ENCODE peak calls at places on chromosomes 11 and 22, in seven cellular contexts. C is HepG2, W is testis, G is prostate gland, E is mucosa of descending colon, U is tibial artery, V is psoas muscle. Y is an unnamed sample.

GRCh38 chr11:78290293-78291176 is 101.8 kb downstream of the USP35 start:
- DNase-seq in W (no peak), G (no peak), U (no peak), E (no peak), C (peak; percentile 97), V (no peak), Y (no peak)

GRCh38 chr11:71281901-71282300 is 29.5 kb upstream of the SHANK2 start:
- DNase-seq in C (no peak), V (no peak), E (peak; percentile 38), U (no peak), G (no peak), W (no peak), Y (no peak)

GRCh38 chr11:66178183-66178582 is 90.3 kb upstream of the RAB1B start:
- DNase-seq in G (no peak), W (no peak), U (no peak), E (no peak), V (no peak), C (no peak), Y (no peak)

GRCh38 chr22:41596776-41597634 is 7.4 kb upstream of the PMM1 start:
- DNase-seq in W (peak; percentile 75), V (peak; percentile 45), C (peak; percentile 39), U (peak; percentile 74), E (peak; percentile 75), G (peak; percentile 38), Y (peak; percentile 76)

GRCh38 chr11:119103793-119104192 is 2.1 kb upstream of the DPAGT1 start:
- DNase-seq in W (no peak), V (no peak), C (no peak), E (no peak), U (no peak), G (no peak), Y (no peak)

GRCh38 chr11:100923555-100923954 is 206.1 kb downstream of the PGR start:
- DNase-seq in G (no peak), U (no peak), E (no peak), W (no peak), V (no peak), C (no peak), Y (no peak)

GRCh38 chr11:9090488-9091043 is 833 bp downstream of the SCUBE2 start:
- DNase-seq in W (no peak), V (no peak), G (no peak), C (no peak), E (no peak), U (no peak), Y (no peak)

GRCh38 chr22:49014227-49015201 is 813.2 kb downstream of the BRD1 start:
- DNase-seq in U (peak; percentile 79), G (no peak), E (no peak), C (no peak), W (peak; percentile 43), V (no peak), Y (no peak)

GRCh38 chr11:62786318-62787004 is 741 bp upstream of the TMEM179B start:
- DNase-seq in V (peak; percentile 91), W (peak; percentile 93), U (peak; percentile 94), G (peak; percentile 87), C (peak; percentile 82), E (peak; percentile 93), Y (peak; percentile 93)

GRCh38 chr11:107014871-107015270 is 3.4 kb downstream of the GUCY1A2 start:
- DNase-seq in U (no peak), G (no peak), C (no peak), E (no peak), V (no peak), W (no peak), Y (no peak)

GRCh38 chr11:11025087-11025486 is 167.2 kb upstream of the ZBED5 start:
- DNase-seq in U (no peak), V (no peak), W (no peak), G (no peak), E (no peak), C (no peak), Y (no peak)

GRCh38 chr11:71236836-71237475 is 15.4 kb downstream of the SHANK2 start:
- DNase-seq in C (no peak), E (no peak), U (no peak), W (no peak), V (no peak), G (no peak), Y (no peak)

GRCh38 chr11:72962084-72962483 is 147.9 kb downstream of the ATG16L2 start:
- DNase-seq in W (no peak), E (no peak), C (no peak), U (no peak), G (no peak), V (no peak), Y (no peak)

GRCh38 chr22:45072322-45072903 is 62.6 kb upstream of the PHF21B start:
- DNase-seq in G (peak; percentile 21), W (no peak), E (no peak), V (no peak), C (no peak), U (no peak), Y (no peak)

GRCh38 chr11:72528121-72528520 is 93.8 kb upstream of the CLPB start:
- DNase-seq in V (no peak), C (no peak), W (no peak), U (no peak), G (no peak), E (no peak), Y (no peak)

GRCh38 chr11:21771097-21771496 is 421.8 kb upstream of the ANO5 start:
- DNase-seq in U (no peak), W (no peak), V (no peak), C (no peak), E (no peak), G (no peak), Y (no peak)

GRCh38 chr11:21774212-21774611 is 418.7 kb upstream of the ANO5 start:
- DNase-seq in U (peak; percentile 80), E (no peak), W (no peak), V (peak; percentile 31), C (no peak), G (no peak), Y (peak; percentile 75)

GRCh38 chr11:21768388-21768787 is 424.5 kb upstream of the ANO5 start:
- DNase-seq in C (no peak), E (no peak), W (no peak), U (no peak), V (no peak), G (no peak), Y (no peak)

GRCh38 chr11:21769188-21769587 is 423.7 kb upstream of the ANO5 start:
- DNase-seq in W (no peak), C (no peak), E (no peak), V (no peak), G (no peak), U (no peak), Y (no peak)
- TF ChIP-seq CTCF in W (no peak), C (no peak), E (no peak), V (no peak), G (no peak), U (no peak), Y (no peak)

GRCh38 chr11:12695221-12695794 is 21.1 kb downstream of the TEAD1 start:
- DNase-seq in U (no peak), V (no peak), C (no peak), E (no peak), G (no peak), W (no peak), Y (no peak)
- H3K4me1 ChIP-seq in U (peaks cover 36% of the 10 kb centered on the region), V (peaks cover 88% of the 10 kb centered on the region), C (peaks cover 67% of the 10 kb centered on the region), E (peaks cover 27% of the 10 kb centered on the region), G (peaks cover 29% of the 10 kb centered on the region), W (peaks cover 24% of the 10 kb centered on the region), Y (peaks cover 36% of the 10 kb centered on the region)

DNA sequence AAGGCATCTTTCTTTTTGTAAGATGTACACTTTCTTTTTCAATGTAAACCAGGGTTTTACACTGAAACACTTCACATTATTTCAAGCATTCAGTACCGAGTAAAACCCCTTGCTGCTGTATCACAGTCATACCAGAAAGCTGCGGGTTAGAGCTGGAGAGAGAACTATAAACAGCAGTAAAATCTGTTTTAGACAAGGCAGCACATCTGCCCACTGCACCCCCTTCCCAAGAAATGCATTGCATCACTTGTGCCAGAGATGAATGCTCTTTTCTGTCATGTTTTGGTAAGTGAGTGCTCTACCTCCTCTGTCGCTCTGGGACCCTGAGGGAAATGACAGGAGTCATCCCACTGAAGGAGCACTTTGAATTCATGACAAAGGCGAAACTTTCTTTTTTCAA is 107.3 kb downstream of the MAML2 start:
- DNase-seq in W (no peak), C (no peak), E (no peak), G (no peak), V (no peak), U (no peak), Y (no peak)
- TF ChIP-seq CTCF in W (no peak), C (no peak), E (no peak), G (no peak), V (no peak), U (no peak), Y (no peak)

DNA sequence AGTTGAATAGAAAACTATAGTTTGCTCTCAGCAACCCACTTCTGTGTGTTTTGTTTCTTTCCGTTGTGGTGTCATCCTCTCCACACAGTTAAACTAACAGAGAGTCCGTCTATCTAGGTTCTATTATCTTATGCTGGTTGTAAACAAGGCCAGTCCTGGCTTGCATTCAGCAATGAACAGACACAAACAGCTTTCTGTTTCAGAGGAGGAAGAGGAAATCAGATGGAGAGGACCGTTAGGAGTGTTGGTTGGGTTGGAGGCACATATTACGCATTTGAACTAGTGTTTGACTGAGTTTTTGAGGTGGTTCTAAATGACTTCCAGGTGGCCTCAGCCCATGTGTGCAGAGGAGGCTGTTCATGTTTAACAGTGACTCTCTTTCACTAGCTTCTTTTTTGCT is 129.5 kb upstream of the SORL1-AS1 start:
- DNase-seq in G (no peak), V (no peak), C (peak; percentile 9), W (peak; percentile 70), U (no peak), E (peak; percentile 29), Y (no peak)
- H3K4me1 ChIP-seq in G (peaks cover 8% of the 10 kb centered on the region), V (no peaks in the 10 kb centered on the region), C (peaks cover 12% of the 10 kb centered on the region), W (peaks cover 6% of the 10 kb centered on the region), U (no peaks in the 10 kb centered on the region), E (peaks cover 1% of the 10 kb centered on the region), Y (no peaks in the 10 kb centered on the region)

DNA sequence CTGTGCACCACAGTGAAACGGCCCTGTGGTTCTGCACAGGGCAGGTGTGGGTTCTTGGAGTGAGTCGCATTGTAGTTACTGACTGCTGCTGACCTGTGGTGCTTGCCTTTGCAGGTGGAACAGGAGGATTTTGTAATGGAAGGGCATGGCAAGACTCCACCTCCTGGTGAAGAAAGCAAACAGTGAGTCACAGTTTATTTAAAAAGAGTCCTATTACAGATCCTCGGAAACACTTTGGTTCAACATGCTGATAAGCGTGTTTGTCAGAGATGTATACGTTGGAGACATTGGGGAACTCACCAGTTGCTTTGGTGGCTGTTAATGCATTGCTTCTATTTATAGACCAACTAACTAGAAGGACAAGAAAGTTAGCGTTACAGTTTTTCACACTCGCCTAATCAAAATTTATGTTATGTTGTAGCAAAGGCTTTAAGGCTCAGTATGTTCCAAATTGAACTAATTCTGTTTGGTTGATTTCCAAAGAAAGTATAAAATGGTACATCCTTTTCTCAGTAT is 21.7 kb upstream of the TNRC6B start:
- DNase-seq in W (no peak), V (peak; percentile 21), U (no peak), G (peak; percentile 72), E (peak; percentile 67), C (peak; percentile 93), Y (no peak)
- TF ChIP-seq CTCF in W (no peak), V (peak; percentile 21), U (peak; percentile 14), G (peak; percentile 12), E (no peak), C (peak; percentile 55), Y (no peak)

DNA sequence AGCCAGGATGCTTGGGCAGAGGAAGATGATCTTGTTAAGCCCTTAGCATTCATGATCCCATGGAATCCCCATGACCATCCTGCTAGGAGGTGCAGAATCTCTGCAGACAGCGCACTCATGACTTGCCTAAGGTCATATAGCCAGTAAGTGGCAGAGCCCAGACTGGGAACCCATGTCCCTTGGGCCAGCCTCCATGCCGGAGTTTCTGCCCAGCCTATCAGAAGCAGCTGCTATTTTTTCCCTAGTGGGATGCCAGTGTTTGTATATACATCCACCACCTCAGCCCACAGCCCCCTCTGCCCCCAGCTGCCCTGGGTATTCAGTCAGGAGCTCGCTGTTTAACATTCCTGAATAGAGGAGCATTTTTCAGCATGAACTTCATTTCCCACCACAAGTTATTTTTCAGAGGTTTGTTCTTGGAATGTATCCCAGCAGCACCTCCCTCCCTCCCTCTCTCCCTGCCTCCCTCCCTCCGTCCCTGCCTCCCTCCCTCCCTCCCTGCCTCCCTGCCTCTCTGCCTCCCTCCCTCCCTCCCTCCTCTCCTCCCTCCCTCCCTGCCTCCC is 34.4 kb upstream of the SUSD2 start:
- DNase-seq in G (no peak), V (no peak), W (peak; percentile 56), C (no peak), U (peak; percentile 84), E (peak; percentile 36), Y (peak; percentile 69)
- H3K4me1 ChIP-seq in G (peaks cover 29% of the 10 kb centered on the region), V (peaks cover 31% of the 10 kb centered on the region), W (peaks cover 33% of the 10 kb centered on the region), C (peaks cover 46% of the 10 kb centered on the region), U (peaks cover 53% of the 10 kb centered on the region), E (peaks cover 41% of the 10 kb centered on the region), Y (peaks cover 67% of the 10 kb centered on the region)